ENCODE peak calls at places on chromosome 10, in nine cellular contexts. W is HCT116, S is ovary, Z is mucosa of descending colon, C is suprapubic skin, Q is AG04449, L is HFF-Myc, E is GM23338, F is psoas muscle. B is an unnamed sample.
A peak's percentile ranks its signal among the peaks of the same experiment; 100 is the strongest.

GRCh38 chr10:130575756-130576285 is 439.6 kb downstream of the GLRX3 start:
- DNase-seq in W (no peak), S (no peak), Z (no peak), C (no peak), Q (no peak), L (no peak), E (no peak), F (no peak), B (no peak)

GRCh38 chr10:121104476-121105111 is 253.4 kb downstream of the WDR11 start:
- DNase-seq in W (no peak), S (no peak), Z (peak; percentile 58), C (no peak), Q (no peak), L (no peak), E (no peak), F (no peak), B (no peak)

GRCh38 chr10:12188656-12189055 is 7.0 kb downstream of the NUDT5 start:
- DNase-seq in W (no peak), S (no peak), Z (no peak), C (no peak), Q (no peak), L (no peak), E (no peak), F (no peak), B (no peak)

GRCh38 chr10:59072038-59072437 is 104.4 kb upstream of the PHYHIPL start:
- DNase-seq in W (no peak), S (no peak), Z (no peak), C (no peak), Q (no peak), L (no peak), E (no peak), F (no peak), B (no peak)

GRCh38 chr10:44853148-44853734 is 57.9 kb upstream of the TMEM72 start:
- DNase-seq in W (no peak), S (no peak), Z (no peak), C (no peak), Q (no peak), L (no peak), E (no peak), F (no peak), B (no peak)

GRCh38 chr10:62582098-62582705 is 208.0 kb downstream of the ZNF365 start:
- DNase-seq in W (no peak), S (no peak), Z (no peak), C (no peak), Q (peak; percentile 70), L (no peak), E (no peak), F (no peak), B (no peak)

GRCh38 chr10:49053053-49053997 is 62.0 kb downstream of the VSTM4 start:
- DNase-seq in W (no peak), S (no peak), Z (no peak), C (no peak), Q (no peak), L (no peak), E (no peak), F (peak; percentile 28), B (no peak)

GRCh38 chr10:63352976-63353375 is 112.8 kb downstream of the JMJD1C start:
- DNase-seq in W (no peak), S (no peak), Z (no peak), C (no peak), Q (no peak), L (no peak), E (no peak), F (no peak), B (no peak)

GRCh38 chr10:130340816-130341215 is 204.6 kb downstream of the GLRX3 start:
- DNase-seq in W (no peak), S (no peak), Z (no peak), C (no peak), Q (no peak), L (no peak), E (no peak), F (no peak), B (no peak)

GRCh38 chr10:78511324-78512204 is 477.9 kb downstream of the RPS24 start:
- DNase-seq in W (no peak), S (no peak), Z (no peak), C (no peak), Q (no peak), L (no peak), E (no peak), F (no peak), B (no peak)

GRCh38 chr10:13916384-13916947 is 329.7 kb downstream of the PRPF18 start:
- DNase-seq in W (no peak), S (no peak), Z (no peak), C (no peak), Q (no peak), L (no peak), E (no peak), F (no peak), B (no peak)

GRCh38 chr10:79021948-79022499 is 46.7 kb upstream of the ZMIZ1 start:
- DNase-seq in W (no peak), S (no peak), Z (peak; percentile 24), C (peak; percentile 46), Q (no peak), L (no peak), E (no peak), F (no peak), B (no peak)

GRCh38 chr10:116272497-116273221 is at the start of gene GFRA1:
- DNase-seq in W (no peak), S (peak; percentile 56), Z (no peak), C (peak; percentile 75), Q (no peak), L (no peak), E (peak; percentile 81), F (peak; percentile 44), B (no peak)

GRCh38 chr10:118754132-118754555 is 626 bp downstream of the CACUL1 start:
- DNase-seq in W (no peak), S (peak; percentile 36), Z (peak; percentile 75), C (peak; percentile 75), Q (no peak), L (no peak), E (peak; percentile 78), F (peak; percentile 48), B (peak; percentile 66)

GRCh38 chr10:28241766-28242399 is 61.0 kb downstream of the MPP7 start:
- DNase-seq in W (peak; percentile 68), S (peak; percentile 46), Z (no peak), C (no peak), Q (no peak), L (peak; percentile 63), E (peak; percentile 73), F (no peak), B (peak; percentile 67)

GRCh38 chr10:22340362-22341189 is 4.7 kb upstream of the SPAG6 start:
- DNase-seq in W (peak; percentile 76), S (peak; percentile 78), Z (peak; percentile 79), C (peak; percentile 82), Q (no peak), L (peak; percentile 72), E (peak; percentile 68), F (peak; percentile 72), B (peak; percentile 70)

GRCh38 chr10:127300868-127301321 is 104.5 kb upstream of the INSYN2A start:
- DNase-seq in W (no peak), S (no peak), Z (no peak), C (no peak), Q (no peak), L (no peak), E (no peak), F (no peak), B (no peak)

GRCh38 chr10:11533328-11533781 is 78.1 kb downstream of the USP6NL start:
- DNase-seq in W (no peak), S (no peak), Z (no peak), C (no peak), Q (no peak), L (peak; percentile 36), E (peak; percentile 79), F (no peak), B (no peak)

DNA sequence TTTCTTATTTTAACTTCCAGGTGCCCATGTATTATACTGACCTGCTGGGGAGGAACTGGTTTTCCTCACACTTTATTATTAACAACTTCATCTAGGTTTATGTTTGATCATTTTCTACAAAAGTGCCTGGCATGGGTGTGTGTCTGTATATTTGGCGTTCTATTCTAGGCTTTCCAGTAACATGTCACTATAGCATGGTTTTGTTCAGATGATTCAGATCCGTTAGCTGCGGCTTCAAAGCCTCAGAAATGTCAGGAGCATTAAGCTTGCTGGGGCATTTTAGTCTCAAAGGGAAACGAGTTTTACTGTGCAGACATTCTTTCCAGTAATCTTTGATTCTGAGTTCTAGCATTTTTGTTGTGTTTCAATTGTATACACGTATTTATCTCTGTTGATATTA is 2.3 kb downstream of the INPP5A start:
- DNase-seq in W (no peak), S (peak; percentile 14), Z (no peak), C (no peak), Q (peak; percentile 34), L (no peak), E (no peak), F (no peak), B (no peak)
- H3K4me3 ChIP-seq in W (no peak overlapping the region), S (peak overlapping the region; percentile 79), Z (no peak overlapping the region), C (peak overlapping the region; percentile 65), Q (peak overlapping the region; percentile 66), L (peak overlapping the region; percentile 67), E (no peak overlapping the region), F (peak overlapping the region; percentile 81), B (no peak overlapping the region)

GRCh38 chr10:3292601-3293000 is 120.0 kb upstream of the PITRM1 start:
- DNase-seq in W (no peak), S (no peak), Z (no peak), C (peak; percentile 70), Q (no peak), L (no peak), E (no peak), F (no peak), B (no peak)

GRCh38 chr10:3290550-3290949 is 118.0 kb upstream of the PITRM1 start:
- DNase-seq in W (no peak), S (no peak), Z (no peak), C (no peak), Q (no peak), L (no peak), E (no peak), F (no peak), B (no peak)

GRCh38 chr10:3294919-3295318 is 122.3 kb upstream of the PITRM1 start:
- DNase-seq in W (no peak), S (no peak), Z (no peak), C (no peak), Q (no peak), L (no peak), E (no peak), F (no peak), B (no peak)

GRCh38 chr10:3293536-3294431 is 121.2 kb upstream of the PITRM1 start:
- DNase-seq in W (no peak), S (no peak), Z (no peak), C (no peak), Q (no peak), L (no peak), E (no peak), F (no peak), B (no peak)

GRCh38 chr10:3295501-3296005 is 123.0 kb upstream of the PITRM1 start:
- DNase-seq in W (no peak), S (no peak), Z (no peak), C (no peak), Q (no peak), L (no peak), E (no peak), F (no peak), B (no peak)
- TF ChIP-seq CTCF in W (no peak), S (no peak), Z (no peak), C (no peak), Q (no peak), L (no peak), E (no peak), F (no peak), B (no peak)

GRCh38 chr10:77351386-77351785 is 286.2 kb downstream of the KCNMA1 start:
- DNase-seq in W (no peak), S (no peak), Z (no peak), C (no peak), Q (peak; percentile 47), L (no peak), E (no peak), F (no peak), B (no peak)
- H3K4me3 ChIP-seq in W (no peak overlapping the region), S (no peak overlapping the region), Z (no peak overlapping the region), C (no peak overlapping the region), Q (no peak overlapping the region), L (no peak overlapping the region), E (no peak overlapping the region), F (no peak overlapping the region), B (no peak overlapping the region)

GRCh38 chr10:26445411-26446031 is 7.4 kb downstream of the APBB1IP start:
- DNase-seq in W (no peak), S (no peak), Z (no peak), C (no peak), Q (no peak), L (no peak), E (no peak), F (no peak), B (no peak)
- TF ChIP-seq CTCF in W (peak; percentile 12), S (no peak), Z (no peak), C (no peak), Q (no peak), L (no peak), E (no peak), F (no peak), B (no peak)

B was measured in Caco-2.